ENCODE peak calls at places on chromosomes 4 and X, in four cellular contexts. D, E, R and K are unnamed samples.

GRCh38 chr4:138499627-138500026 is 257.5 kb upstream of the SLC7A11 start:
- DNase-seq in D (no peak), E (no peak), R (no peak), K (no peak)

GRCh38 chr4:186760576-186760975 is 36.9 kb upstream of the FAT1 start:
- DNase-seq in D (peak; percentile 88), E (peak; percentile 83), R (no peak), K (peak; percentile 76)

GRCh38 chr4:16722386-16722785 is 176.1 kb downstream of the LDB2 start:
- DNase-seq in D (peak; percentile 44), E (no peak), R (no peak), K (no peak)

GRCh38 chr4:40233227-40233626 is 36.4 kb downstream of the RHOH start:
- DNase-seq in D (no peak), E (no peak), R (no peak), K (no peak)

GRCh38 chrX:115504167-115504566 is 56.8 kb upstream of the PLS3 start:
- DNase-seq in D (no peak), E (no peak), R (no peak), K (no peak)

GRCh38 chr4:38612996-38613395 is 51.0 kb upstream of the KLF3 start:
- DNase-seq in D (no peak), E (no peak), R (no peak), K (no peak)

GRCh38 chrX:97308161-97308560 is 424.5 kb downstream of the RPA4 start:
- DNase-seq in D (peak; percentile 10), E (peak; percentile 49), R (no peak), K (no peak)

GRCh38 chr4:3037957-3038451 is 36.3 kb downstream of the HTT-AS start:
- DNase-seq in D (peak; percentile 31), E (no peak), R (no peak), K (no peak)

GRCh38 chr4:61202638-61203495 is 2.7 kb downstream of the ADGRL3 start:
- DNase-seq in D (no peak), E (no peak), R (no peak), K (peak; percentile 42)

GRCh38 chrX:103248553-103248952 is 6.4 kb downstream of the TCEAL8 start:
- DNase-seq in D (peak; percentile 24), E (peak; percentile 3), R (no peak), K (peak; percentile 9)

GRCh38 chr4:171809854-171810253 is 3.4 kb upstream of the GALNTL6 start:
- DNase-seq in D (no peak), E (no peak), R (no peak), K (no peak)
- H3K4me3 ChIP-seq in D (no peak overlapping the region), E (no peak overlapping the region), R (no peak overlapping the region), K (no peak overlapping the region)

GRCh38 chrX:17020371-17020770 is 73.9 kb downstream of the REPS2 start:
- DNase-seq in D (no peak), E (no peak), R (no peak), K (no peak)

GRCh38 chrX:17023670-17024069 is 77.2 kb downstream of the REPS2 start:
- DNase-seq in D (no peak), E (no peak), R (no peak), K (no peak)

GRCh38 chrX:17022205-17022604 is 75.7 kb downstream of the REPS2 start:
- DNase-seq in D (peak; percentile 54), E (peak; percentile 84), R (no peak), K (peak; percentile 20)

GRCh38 chrX:17024896-17025295 is 78.4 kb downstream of the REPS2 start:
- DNase-seq in D (no peak), E (no peak), R (no peak), K (no peak)

GRCh38 chrX:17020828-17021821 is 74.7 kb downstream of the REPS2 start:
- DNase-seq in D (peak; percentile 24), E (no peak), R (no peak), K (no peak)
- H3K27me3 ChIP-seq in D (no peaks in the 10 kb centered on the region), E (no peaks in the 10 kb centered on the region), R (peaks cover 3% of the 10 kb centered on the region), K (no peaks in the 10 kb centered on the region)

GRCh38 chrX:23332101-23332887 is 2.4 kb upstream of the PTCHD1 start:
- DNase-seq in D (no peak), E (no peak), R (no peak), K (no peak)

GRCh38 chrX:23333842-23334535 is 660 bp upstream of the PTCHD1 start:
- DNase-seq in D (no peak), E (no peak), R (no peak), K (no peak)

GRCh38 chrX:23334536-23334870 is at the start of gene PTCHD1:
- DNase-seq in D (no peak), E (no peak), R (no peak), K (no peak)

GRCh38 chrX:23332888-23333821 is 1.5 kb upstream of the PTCHD1 start:
- DNase-seq in D (no peak), E (no peak), R (no peak), K (no peak)

DNA sequence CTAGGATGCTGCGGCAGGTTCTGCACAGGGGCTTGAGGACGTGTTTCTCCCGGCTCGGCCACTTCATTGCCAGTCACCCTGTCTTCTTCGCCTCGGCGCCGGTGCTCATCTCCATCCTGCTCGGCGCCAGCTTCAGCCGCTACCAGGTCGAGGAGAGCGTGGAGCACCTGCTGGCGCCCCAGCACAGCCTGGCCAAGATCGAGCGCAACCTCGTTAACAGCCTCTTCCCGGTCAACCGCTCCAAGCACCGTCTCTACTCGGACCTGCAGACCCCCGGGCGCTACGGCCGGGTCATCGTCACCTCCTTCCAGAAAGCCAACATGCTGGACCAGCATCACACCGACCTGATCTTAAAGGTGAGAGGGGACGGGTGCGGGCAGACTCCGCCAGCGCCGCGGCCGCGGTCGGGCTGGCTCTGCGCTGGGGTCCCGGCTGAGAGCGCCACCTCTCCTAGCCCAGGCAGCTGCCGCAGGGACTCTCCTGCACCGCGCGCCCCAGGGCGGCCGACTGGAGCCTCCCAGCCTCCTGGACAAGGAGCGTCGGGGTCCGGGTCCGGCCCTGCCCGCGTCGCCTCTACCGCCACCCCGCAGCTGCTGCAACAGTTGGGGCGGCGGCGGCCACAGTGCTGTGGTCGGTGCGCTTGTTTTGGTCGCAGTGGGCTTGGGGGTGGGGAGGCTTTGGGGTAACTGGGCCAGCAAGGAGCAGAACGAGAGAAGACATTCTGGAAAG is 386 bp downstream of the PTCHD1 start:
- DNase-seq in D (no peak), E (no peak), R (no peak), K (no peak)
- TF ChIP-seq EZH2 in D (no peak), E (peak; percentile 93), R (peak; percentile 95), K (peak; percentile 91)

DNA sequence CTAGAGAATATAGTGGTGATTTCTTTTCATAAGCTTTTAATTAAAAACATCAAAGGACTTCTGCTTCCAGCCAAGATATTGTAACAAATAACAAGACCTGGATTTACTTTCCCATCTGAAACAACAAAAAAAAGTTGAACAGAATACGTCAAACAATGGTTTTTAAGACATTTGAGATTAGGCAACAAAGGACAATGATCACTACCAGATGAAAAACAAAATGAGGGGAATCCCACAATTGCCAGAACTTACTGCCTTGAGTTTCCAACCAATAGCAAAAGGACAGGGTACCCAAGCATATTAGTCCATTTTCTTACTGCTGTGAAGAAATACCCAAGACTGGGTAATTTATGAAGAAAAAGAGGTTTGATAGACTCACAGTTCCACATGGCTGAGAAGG is 341.4 kb upstream of the INTU start:
- DNase-seq in D (no peak), E (no peak), R (no peak), K (no peak)
- H3K4me3 ChIP-seq in D (no peak overlapping the region), E (no peak overlapping the region), R (no peak overlapping the region), K (no peak overlapping the region)

GRCh38 chr4:155759372-155760252 is 791 bp downstream of the GUCY1B1 start:
- DNase-seq in D (peak; percentile 44), E (no peak), R (no peak), K (peak; percentile 22)

GRCh38 chr4:155761047-155761446 is 2.2 kb downstream of the GUCY1B1 start:
- DNase-seq in D (no peak), E (no peak), R (no peak), K (no peak)

GRCh38 chr4:155758500-155759371 is at the start of gene GUCY1B1:
- DNase-seq in D (peak; percentile 91), E (peak; percentile 93), R (no peak), K (peak; percentile 83)

GRCh38 chr4:155762351-155762750 is 3.5 kb downstream of the GUCY1B1 start:
- DNase-seq in D (no peak), E (no peak), R (no peak), K (no peak)

GRCh38 chr4:155761916-155762315 is 3.1 kb downstream of the GUCY1B1 start:
- DNase-seq in D (no peak), E (no peak), R (no peak), K (no peak)
- H3K27me3 ChIP-seq in D (no peaks in the 10 kb centered on the region), E (no peaks in the 10 kb centered on the region), R (peaks cover 18% of the 10 kb centered on the region), K (peaks cover 2% of the 10 kb centered on the region)

DNA sequence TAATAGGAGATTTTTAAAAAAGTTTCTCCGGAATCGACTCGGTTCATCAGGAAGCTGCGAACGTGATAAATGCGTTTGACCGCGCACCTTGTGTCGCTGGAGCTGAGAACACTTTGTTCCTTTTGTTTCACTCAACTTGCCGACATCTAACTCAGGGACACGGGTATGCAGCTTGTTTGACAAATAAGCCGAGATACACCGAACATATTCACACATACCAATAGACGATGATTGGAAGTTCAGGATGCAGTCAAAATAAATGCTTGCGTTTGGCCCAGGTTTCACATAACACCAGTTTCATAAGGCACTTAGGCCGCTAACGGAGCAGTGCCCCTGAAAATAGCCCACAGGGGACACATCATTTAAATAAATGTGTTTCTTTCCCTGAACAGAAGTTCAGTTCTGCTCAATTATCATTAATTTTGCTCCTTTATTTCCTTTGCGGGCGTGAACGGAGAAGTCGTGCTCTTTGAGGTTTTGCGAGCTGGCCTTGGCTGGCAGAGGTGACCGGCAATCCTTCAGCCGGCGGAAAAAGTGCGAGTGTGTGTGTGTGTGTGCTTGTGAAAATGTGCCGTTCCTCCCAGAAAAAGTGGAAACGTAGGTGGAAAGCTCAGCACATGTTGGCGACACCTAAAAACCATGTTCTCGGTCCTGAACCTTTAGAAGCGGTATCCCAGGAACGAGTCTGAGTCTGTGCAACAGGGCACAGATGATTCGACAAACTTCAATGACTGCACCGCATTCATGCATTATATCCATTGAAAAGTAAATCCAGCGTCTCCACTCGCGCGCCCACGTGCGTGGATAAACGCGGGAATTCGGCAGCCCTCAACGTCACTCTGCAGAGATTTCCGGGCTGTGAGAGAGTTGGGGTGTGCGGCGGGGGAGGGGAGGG is 680 bp upstream of the SHISA3 start:
- DNase-seq in D (peak; percentile 10), E (no peak), R (no peak), K (no peak)
- TF ChIP-seq EZH2 in D (no peak), E (peak; percentile 25), R (peak; percentile 76), K (peak; percentile 95)

DNA sequence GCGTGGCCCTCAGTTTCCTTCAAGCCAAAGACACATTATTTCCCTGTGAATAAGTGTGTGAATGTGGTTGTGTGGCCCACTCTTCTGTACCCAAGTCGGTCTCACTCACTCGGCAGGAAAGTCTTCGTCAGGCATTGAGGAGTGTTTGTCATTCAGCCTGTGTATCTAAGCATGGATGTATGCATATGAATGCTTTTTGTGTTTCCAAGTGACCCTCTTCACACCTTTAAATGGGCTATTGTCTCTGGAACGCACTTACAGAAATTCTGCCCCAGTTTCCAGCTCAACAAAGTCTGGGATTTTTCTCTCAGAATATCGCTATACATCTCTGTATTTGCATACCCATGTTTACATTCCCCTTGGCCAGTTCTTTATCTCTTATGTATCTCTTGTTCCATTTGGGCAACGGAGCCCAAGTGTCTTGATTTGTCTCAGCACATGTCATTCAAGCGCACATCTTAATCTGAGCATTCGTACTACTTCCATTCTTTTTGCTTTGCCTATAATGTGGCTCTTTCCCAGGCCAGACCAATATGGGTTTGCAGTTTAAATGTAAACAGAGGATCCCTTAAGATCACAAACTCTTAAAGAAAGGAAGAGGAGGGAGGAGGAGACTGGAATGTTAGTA is 4.8 kb downstream of the BCOR start:
- DNase-seq in D (no peak), E (no peak), R (no peak), K (no peak)
- H3K4me3 ChIP-seq in D (no peak overlapping the region), E (peak overlapping the region; percentile 10), R (no peak overlapping the region), K (no peak overlapping the region)

GRCh38 chr4:112520598-112521122 is 4.7 kb upstream of the NEUROG2 start:
- DNase-seq in D (no peak), E (no peak), R (no peak), K (no peak)
- H3K27me3 ChIP-seq in D (peaks cover 93% of the 10 kb centered on the region), E (peaks cover 87% of the 10 kb centered on the region), R (peaks cover 83% of the 10 kb centered on the region), K (peaks cover 44% of the 10 kb centered on the region)

GRCh38 chr4:152699313-152699712 is 19.5 kb upstream of the TMEM154 start:
- DNase-seq in D (no peak), E (no peak), R (no peak), K (no peak)
- TF ChIP-seq EZH2 in D (no peak), E (no peak), R (no peak), K (no peak)